ENCODE peak calls at places on chromosomes 11 and 22, in six cellular contexts. R is IMR-90, Y is OCI-LY7, O is tibial nerve, L is GM12864, X is AG10803. D is an unnamed sample.

GRCh38 chr22:43491737-43492136 is 79.9 kb downstream of the MPPED1 start:
- DNase-seq in R (no peak), Y (no peak), O (no peak), L (no peak), X (no peak), D (no peak)

GRCh38 chr22:17917490-17917983 is 106.8 kb downstream of the MICAL3 start:
- DNase-seq in R (no peak), Y (peak; percentile 26), O (no peak), L (no peak), X (no peak), D (no peak)

GRCh38 chr22:49242480-49242879 is 585.2 kb downstream of the BRD1 start:
- DNase-seq in R (no peak), Y (no peak), O (no peak), L (no peak), X (no peak), D (no peak)

GRCh38 chr11:83713701-83714100 is 427.5 kb upstream of the CCDC90B start:
- DNase-seq in R (peak; percentile 3), Y (no peak), O (peak; percentile 22), L (no peak), X (peak; percentile 48), D (no peak)

GRCh38 chr11:59833602-59834001 is 11.7 kb downstream of the CBLIF start:
- DNase-seq in R (no peak), Y (no peak), O (no peak), L (no peak), X (no peak), D (no peak)

GRCh38 chr22:36879775-36880174 is 19.0 kb downstream of the NCF4 start:
- DNase-seq in R (no peak), Y (no peak), O (no peak), L (no peak), X (peak; percentile 81), D (peak; percentile 24)

GRCh38 chr11:36160115-36160514 is 129.1 kb downstream of the COMMD9 start:
- DNase-seq in R (no peak), Y (no peak), O (no peak), L (no peak), X (no peak), D (peak; percentile 18)

GRCh38 chr11:72553748-72554147 is 119.4 kb upstream of the CLPB start:
- DNase-seq in R (no peak), Y (peak; percentile 29), O (no peak), L (no peak), X (no peak), D (peak; percentile 12)

GRCh38 chr11:15605094-15605493 is 490.4 kb downstream of the INSC start:
- DNase-seq in R (no peak), Y (no peak), O (no peak), L (no peak), X (no peak), D (no peak)

GRCh38 chr11:19239039-19239438 is 1.7 kb downstream of the E2F8 start:
- DNase-seq in R (no peak), Y (peak; percentile 24), O (no peak), L (no peak), X (no peak), D (no peak)

GRCh38 chr22:25563757-25564319 is 637 bp upstream of the GRK3 start:
- DNase-seq in R (peak; percentile 6), Y (peak; percentile 45), O (peak; percentile 34), L (no peak), X (no peak), D (no peak)

GRCh38 chr11:107018902-107019493 is 722 bp upstream of the GUCY1A2 start:
- DNase-seq in R (peak; percentile 61), Y (no peak), O (peak; percentile 21), L (no peak), X (peak; percentile 57), D (peak; percentile 80)

GRCh38 chr11:24515632-24516031 is 18.8 kb downstream of the LUZP2 start:
- DNase-seq in R (no peak), Y (no peak), O (no peak), L (no peak), X (no peak), D (no peak)

GRCh38 chr11:101741479-101742175 is 157.8 kb upstream of the TRPC6 start:
- DNase-seq in R (no peak), Y (no peak), O (no peak), L (no peak), X (no peak), D (no peak)

DNA sequence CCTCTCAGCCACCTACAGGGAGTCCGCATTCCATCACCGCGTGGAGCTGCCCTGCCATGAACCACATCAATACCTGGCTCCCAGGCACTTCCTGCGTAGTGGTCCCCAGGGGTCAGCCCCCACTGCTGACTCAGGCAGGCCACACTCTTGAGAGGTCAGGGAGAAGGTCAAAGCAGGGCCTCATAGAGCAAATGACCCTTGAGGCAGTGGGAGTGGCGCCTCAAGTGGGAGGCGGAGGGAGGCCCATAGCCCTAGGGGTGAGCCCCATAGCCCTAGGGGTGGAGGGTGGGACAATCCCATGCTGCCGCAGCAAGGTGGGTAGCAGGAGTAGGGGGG is 5.0 kb downstream of the PRDX5 start:
- DNase-seq in R (no peak), Y (no peak), O (no peak), L (no peak), X (no peak), D (no peak)
- H3K4me3 ChIP-seq in R (no peak overlapping the region), Y (no peak overlapping the region), O (no peak overlapping the region), L (no peak overlapping the region), X (no peak overlapping the region), D (no peak overlapping the region)

DNA sequence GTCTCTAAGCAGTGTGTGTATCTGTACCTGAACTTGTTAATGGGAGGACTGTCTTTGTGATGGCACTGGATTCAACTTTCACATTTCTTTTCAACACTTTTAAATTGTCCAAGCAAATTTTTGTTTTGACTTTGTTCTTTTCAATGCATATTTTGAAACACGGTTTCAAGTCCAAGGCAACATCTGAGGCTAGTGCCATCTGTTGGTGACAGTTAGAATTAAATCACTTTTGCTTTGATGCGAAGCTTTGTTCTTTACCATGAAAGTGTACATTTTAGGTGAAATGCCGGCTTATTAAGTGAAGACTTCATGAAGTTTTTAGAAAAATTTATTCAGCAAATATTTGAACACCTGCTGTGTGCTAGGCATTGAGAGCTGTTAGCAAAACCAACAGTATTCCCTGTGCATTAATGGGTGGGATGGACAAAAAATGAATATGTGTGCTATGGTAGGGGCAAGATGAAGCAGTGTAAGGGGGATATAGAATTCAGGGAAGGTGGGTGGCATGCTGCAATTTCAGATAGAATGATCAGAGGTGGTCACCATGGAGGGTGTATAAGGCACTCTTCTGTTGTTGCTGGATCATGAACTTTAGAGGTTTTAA is 70.2 kb downstream of the DDX10 start:
- DNase-seq in R (peak; percentile 19), Y (peak; percentile 53), O (no peak), L (no peak), X (no peak), D (peak; percentile 33)
- H3K4me3 ChIP-seq in R (no peak overlapping the region), Y (no peak overlapping the region), O (no peak overlapping the region), L (no peak overlapping the region), X (no peak overlapping the region), D (no peak overlapping the region)

DNA sequence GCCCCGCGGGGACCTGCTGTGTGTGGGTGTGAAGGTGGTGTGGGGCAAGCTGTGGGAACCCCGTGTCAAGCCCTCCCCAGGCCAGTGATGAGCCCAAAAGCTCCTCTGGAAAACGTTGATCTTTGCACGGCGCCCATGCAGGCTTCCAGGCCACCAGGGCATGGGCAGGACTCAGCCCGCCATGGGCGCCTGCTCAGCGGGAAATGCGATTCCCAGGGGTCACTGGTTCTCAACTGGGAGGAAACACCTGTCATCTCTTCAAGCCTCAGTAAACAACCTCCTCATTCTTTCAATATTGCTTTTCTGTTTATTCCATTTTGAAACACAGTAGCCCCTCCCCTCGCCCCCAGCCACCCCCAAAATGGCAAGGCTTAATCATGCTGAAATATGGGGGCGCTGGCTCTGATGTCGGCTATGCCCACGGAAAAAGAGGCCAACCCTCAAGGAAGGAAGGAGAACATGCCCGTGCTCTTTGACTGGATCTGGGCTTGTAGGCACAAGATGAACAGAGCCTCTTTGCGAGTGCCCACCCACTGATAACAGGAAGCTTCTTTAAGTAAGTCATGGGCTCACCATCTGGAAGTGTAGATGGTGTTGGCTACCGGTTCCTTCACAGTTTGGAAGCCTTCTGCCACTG is 543 bp upstream of the POU2AF1 start:
- DNase-seq in R (no peak), Y (peak; percentile 94), O (no peak), L (no peak), X (no peak), D (no peak)
- H3K4me3 ChIP-seq in R (no peak overlapping the region), Y (peak overlapping the region; percentile 92), O (no peak overlapping the region), L (peak overlapping the region; percentile 84), X (no peak overlapping the region), D (no peak overlapping the region)

DNA sequence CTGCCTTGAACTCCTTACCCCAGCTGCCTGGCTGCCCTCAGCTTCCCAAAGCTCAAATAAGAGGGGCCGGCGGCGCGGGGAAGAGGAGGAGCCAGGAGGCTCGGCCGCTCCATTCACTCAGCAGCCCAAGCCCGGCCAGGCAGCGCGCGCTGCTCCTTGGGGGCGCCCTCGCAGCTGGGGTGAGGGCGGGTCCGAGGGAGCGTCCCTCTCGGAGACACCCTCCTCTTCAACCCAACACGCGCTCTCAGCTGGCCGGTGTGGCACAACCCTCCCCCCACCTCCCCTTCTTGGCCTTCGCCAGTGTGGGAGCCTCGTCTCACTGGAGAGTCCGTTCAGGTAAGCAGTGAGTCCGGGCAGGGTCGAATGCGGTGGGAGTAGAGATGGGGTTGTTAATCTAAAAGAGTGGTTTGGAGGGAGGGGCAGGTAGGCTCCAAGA is at the start of gene WT1:
- DNase-seq in R (no peak), Y (no peak), O (no peak), L (no peak), X (no peak), D (peak; percentile 86)
- H3K4me3 ChIP-seq in R (no peak within 1 kb of the TSS), Y (no peak within 1 kb of the TSS), O (no peak within 1 kb of the TSS), L (no peak within 1 kb of the TSS), X (no peak within 1 kb of the TSS), D (peak within 1 kb of the TSS; percentile 72)

DNA sequence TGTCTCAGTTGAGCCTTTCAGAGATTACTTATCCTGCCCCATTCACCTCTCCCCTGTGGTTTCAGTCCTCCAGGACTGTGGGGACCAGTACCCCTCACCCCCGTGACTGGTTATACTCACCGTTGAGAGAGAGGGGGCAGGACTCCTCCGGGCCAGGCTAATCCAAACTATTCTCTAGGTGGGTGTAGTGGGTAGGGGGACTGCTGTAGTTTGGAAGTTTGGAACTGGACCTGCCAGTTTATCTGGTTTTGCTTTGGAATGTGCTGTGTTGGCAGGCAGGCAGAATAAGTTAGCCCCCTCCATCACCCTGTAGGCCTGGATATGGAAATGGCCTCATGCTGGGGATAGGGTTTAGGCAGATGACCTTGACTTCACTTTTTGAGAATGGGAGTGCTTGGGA is 13.5 kb downstream of the TEAD1 start:
- DNase-seq in R (no peak), Y (no peak), O (no peak), L (no peak), X (no peak), D (no peak)
- H3K4me3 ChIP-seq in R (no peak overlapping the region), Y (no peak overlapping the region), O (no peak overlapping the region), L (no peak overlapping the region), X (no peak overlapping the region), D (no peak overlapping the region)